ENCODE peak calls at places on chromosomes 16 and 17, in four cellular contexts. Q is WERI-Rb-1, K is astrocyte, Z is kidney epithelial cell. T is an unnamed sample. For H3K36me3, the result is how much of the 10 kb centered on the place peaks cover.

GRCh38 chr16:50093607-50094570 is 28.1 kb downstream of the HEATR3 start:
- DNase-seq in Q (no peak), K (peak), Z (no peak), T (no peak)

GRCh38 chr16:72921620-72922019 is 126.3 kb downstream of the ZFHX3 start:
- DNase-seq in Q (no peak), K (peak), Z (no peak), T (no peak)

GRCh38 chr17:68305132-68305531 is 13.8 kb downstream of the ARSG start:
- DNase-seq in Q (no peak), K (no peak), Z (no peak), T (no peak)

GRCh38 chr17:75755205-75755901 is 9.6 kb downstream of the GALK1 start:
- DNase-seq in Q (no peak), K (no peak), Z (no peak), T (no peak)

GRCh38 chr17:12599185-12599920 is 66.3 kb upstream of the MYOCD start:
- DNase-seq in Q (no peak), K (no peak), Z (no peak), T (no peak)

GRCh38 chr17:64736804-64737492 is 74.8 kb upstream of the SMURF2 start:
- DNase-seq in Q (peak), K (peak), Z (no peak), T (no peak)

GRCh38 chr16:51971184-51971583 is 575.8 kb downstream of the TOX3 start:
- DNase-seq in Q (peak), K (no peak), Z (no peak), T (no peak)

GRCh38 chr16:27174798-27175197 is 28.5 kb upstream of the KDM8 start:
- DNase-seq in Q (no peak), K (peak), Z (peak), T (no peak)

GRCh38 chr16:67922740-67923139 is 8.9 kb downstream of the CTRL start:
- DNase-seq in Q (no peak), K (no peak), Z (no peak), T (no peak)

GRCh38 chr16:1486551-1487390 is 2.0 kb downstream of the PTX4 start:
- DNase-seq in Q (no peak), K (no peak), Z (no peak), T (peak)

GRCh38 chr17:66344473-66344872 is 42.1 kb downstream of the PRKCA start:
- DNase-seq in Q (no peak), K (no peak), Z (no peak), T (no peak)

GRCh38 chr17:3710951-3711383 is 12.7 kb upstream of the HASPIN start:
- DNase-seq in Q (no peak), K (peak), Z (no peak), T (peak)

GRCh38 chr17:64200080-64201042 is 62.7 kb downstream of the TEX2 start:
- DNase-seq in Q (no peak), K (peak), Z (no peak), T (no peak)

GRCh38 chr16:15928261-15929104 is 20.9 kb upstream of the ABCC1 start:
- DNase-seq in Q (no peak), K (no peak), Z (no peak), T (no peak)

GRCh38 chr16:23254338-23254737 is 47.8 kb upstream of the SCNN1B start:
- DNase-seq in Q (no peak), K (peak), Z (peak), T (no peak)

GRCh38 chr16:11100239-11100750 is 155.7 kb downstream of the SOCS1 start:
- DNase-seq in Q (no peak), K (peak), Z (no peak), T (peak)

GRCh38 chr16:62029947-62030346 is 6.3 kb downstream of the CDH8 start:
- DNase-seq in Q (no peak), K (no peak), Z (no peak), T (no peak)

GRCh38 chr16:77570574-77570973 is 135.7 kb upstream of the ADAMTS18 start:
- DNase-seq in Q (no peak), K (no peak), Z (no peak), T (no peak)

GRCh38 chr16:69906838-69907301 is 44.3 kb upstream of the CLEC18A start:
- DNase-seq in Q (no peak), K (peak), Z (no peak), T (no peak)

GRCh38 chr16:6020162-6020980 is 922.8 kb upstream of the EEF2KMT start:
- DNase-seq in Q (no peak), K (no peak), Z (no peak), T (no peak)

GRCh38 chr16:1548727-1549126 is 15.3 kb downstream of the TMEM204 start:
- DNase-seq in Q (no peak), K (no peak), Z (no peak), T (no peak)

GRCh38 chr17:7717756-7718350 is 309 bp downstream of the DNAH2 start:
- DNase-seq in Q (no peak), K (no peak), Z (no peak), T (no peak)

GRCh38 chr17:13592427-13592826 is 9.3 kb downstream of the HS3ST3A1 start:
- DNase-seq in Q (no peak), K (peak), Z (no peak), T (no peak)

GRCh38 chr17:72117470-72117747 is 3.4 kb upstream of the SOX9 start:
- DNase-seq in Q (no peak), K (no peak), Z (no peak), T (no peak)
- H3K4me3 ChIP-seq in Q (no peak), K (peak), Z (peak), T (no peak)

GRCh38 chr17:16652847-16653366 is 743 bp downstream of the ZNF624 start:
- DNase-seq in Q (no peak), K (no peak), Z (no peak), T (no peak)

GRCh38 chr17:16649585-16649984 is 4.1 kb downstream of the ZNF624 start:
- DNase-seq in Q (no peak), K (no peak), Z (no peak), T (no peak)

GRCh38 chr17:16652252-16652651 is 1.4 kb downstream of the ZNF624 start:
- DNase-seq in Q (no peak), K (no peak), Z (no peak), T (no peak)

DNA sequence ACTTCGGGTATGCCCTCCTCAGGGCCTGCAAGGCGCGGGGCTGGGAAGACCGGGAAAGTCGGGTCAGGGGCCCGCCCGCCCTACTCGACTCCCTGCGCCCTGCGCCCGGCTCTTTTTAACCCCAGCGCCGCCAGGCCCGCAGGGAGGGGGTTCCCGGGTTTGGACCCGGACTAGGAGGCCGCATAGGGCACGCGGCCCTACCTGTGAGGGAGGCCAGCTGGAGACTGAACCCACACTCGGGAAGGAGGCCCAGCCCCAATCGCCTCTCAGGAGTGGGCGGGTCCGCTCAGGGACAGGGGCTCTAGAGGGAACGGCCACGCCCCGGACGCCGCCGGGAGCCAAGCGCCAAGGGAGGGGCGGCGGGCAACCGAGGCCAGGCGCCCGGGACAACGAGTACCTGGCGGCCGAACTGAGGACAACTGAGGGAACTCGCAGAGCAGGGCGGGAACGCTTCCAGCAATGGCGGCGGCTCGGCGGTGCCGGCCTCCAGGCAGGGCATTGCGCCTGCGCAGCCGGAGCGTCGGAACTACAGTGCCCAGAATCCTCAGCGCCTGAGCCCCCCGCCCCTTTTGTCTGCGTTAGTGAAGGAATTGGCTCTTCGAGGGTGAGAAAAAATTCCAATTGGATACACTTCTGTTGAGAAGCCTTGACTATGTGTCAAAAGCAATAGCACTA is at the start of gene ZNF624:
- DNase-seq in Q (peak), K (peak), Z (peak), T (peak)
- TF ChIP-seq CTCF in Q (no peak), K (no peak), Z (no peak), T (no peak)

GRCh38 chr16:57845115-57845514 is 42.8 kb upstream of the KIFC3 start:
- DNase-seq in Q (peak), K (no peak), Z (no peak), T (no peak)

GRCh38 chr16:57842606-57843005 is 40.3 kb upstream of the KIFC3 start:
- DNase-seq in Q (no peak), K (no peak), Z (no peak), T (no peak)

GRCh38 chr16:57844416-57845030 is 42.2 kb upstream of the KIFC3 start:
- DNase-seq in Q (no peak), K (no peak), Z (no peak), T (no peak)

GRCh38 chr16:57840833-57841232 is 38.5 kb upstream of the KIFC3 start:
- DNase-seq in Q (no peak), K (no peak), Z (no peak), T (no peak)

GRCh38 chr16:57843400-57843799 is 41.1 kb upstream of the KIFC3 start:
- DNase-seq in Q (no peak), K (no peak), Z (no peak), T (no peak)
- H3K36me3 ChIP-seq in Q (under half), K (under half), Z (under half), T (under half)

DNA sequence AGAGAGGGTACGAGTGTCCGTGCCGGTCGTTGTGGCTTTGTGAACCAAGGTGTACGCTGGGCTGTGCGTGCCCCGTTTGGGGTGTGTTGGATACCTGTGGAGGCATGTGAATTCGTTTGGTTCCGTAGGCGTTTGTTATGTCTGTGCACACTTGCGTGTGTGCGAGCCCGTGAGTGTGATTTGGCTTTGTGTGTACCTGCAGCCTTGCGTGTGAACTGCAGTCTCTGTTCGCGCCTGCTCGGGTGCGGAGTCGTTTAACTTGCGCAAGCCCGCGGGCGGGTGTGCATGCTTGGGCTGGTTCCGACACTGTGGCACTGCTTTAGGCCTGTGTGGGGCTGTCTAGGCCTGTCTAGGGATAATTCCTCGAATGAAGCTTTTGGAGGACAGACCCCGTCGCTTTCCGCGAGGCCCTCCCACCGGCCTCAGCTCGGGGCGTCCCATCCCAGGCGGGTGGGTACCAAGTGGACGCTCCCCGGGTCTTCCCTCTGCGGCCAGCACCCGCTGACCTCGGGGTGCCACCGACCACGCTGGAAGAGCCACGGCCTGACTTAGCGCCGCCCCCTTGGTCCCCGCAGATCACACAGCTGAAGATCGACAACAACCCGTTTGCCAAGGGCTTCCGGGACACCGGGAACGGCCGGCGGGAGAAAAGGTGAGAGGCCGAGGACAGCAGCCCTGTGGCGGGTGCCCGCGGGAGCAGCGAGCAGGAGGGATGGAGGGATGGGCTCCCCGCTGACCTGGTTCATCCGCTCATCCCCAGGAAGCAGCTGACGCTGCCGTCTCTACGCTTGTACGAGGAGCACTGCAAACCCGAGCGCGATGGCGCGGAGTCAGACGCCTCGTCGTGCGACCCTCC is 4.4 kb downstream of the TBX2 start:
- DNase-seq in Q (no peak), K (no peak), Z (no peak), T (no peak)
- H3K4me3 ChIP-seq in Q (no peak), K (peak), Z (no peak), T (no peak)

GRCh38 chr17:40448213-40448638 is 5.0 kb downstream of the IGFBP4 start:
- DNase-seq in Q (no peak), K (no peak), Z (no peak), T (no peak)

GRCh38 chr17:40448639-40449261 is 5.5 kb downstream of the IGFBP4 start:
- DNase-seq in Q (peak), K (no peak), Z (no peak), T (no peak)

GRCh38 chr17:40451420-40451819 is 8.2 kb downstream of the IGFBP4 start:
- DNase-seq in Q (no peak), K (peak), Z (no peak), T (no peak)

GRCh38 chr17:40452074-40452787 is 9.0 kb downstream of the IGFBP4 start:
- DNase-seq in Q (no peak), K (peak), Z (no peak), T (no peak)

GRCh38 chr17:40450175-40450574 is 6.9 kb downstream of the IGFBP4 start:
- DNase-seq in Q (peak), K (no peak), Z (no peak), T (no peak)
- TF ChIP-seq CTCF in Q (peak), K (peak), Z (peak), T (peak)

GRCh38 chr16:81878529-81878928 is 99.4 kb downstream of the PLCG2 start:
- DNase-seq in Q (no peak), K (no peak), Z (no peak), T (no peak)
- H3K36me3 ChIP-seq in Q (under half), K (under half), Z (under half), T (half or more)

DNA sequence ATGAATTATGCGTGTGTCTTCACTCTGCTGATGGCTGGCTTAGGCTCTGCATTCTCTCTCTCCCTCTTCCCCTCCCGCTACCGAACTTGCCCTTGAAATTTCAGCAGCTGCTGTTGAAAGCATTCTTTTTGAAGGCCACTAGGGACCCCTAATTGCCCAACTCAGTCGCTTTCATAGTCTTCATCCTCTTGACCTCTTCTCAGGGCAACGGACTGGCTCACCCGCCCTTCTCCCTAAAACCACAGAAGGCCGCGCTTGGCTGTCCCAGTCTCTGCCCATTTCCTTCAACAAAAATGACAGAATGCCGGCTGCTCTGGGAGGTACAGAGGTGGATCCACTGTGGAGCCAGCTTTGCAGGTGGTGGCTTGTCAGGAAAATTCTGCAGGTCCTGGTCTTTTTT is 21.0 kb upstream of the FMNL1 start:
- DNase-seq in Q (no peak), K (no peak), Z (no peak), T (no peak)
- H3K4me3 ChIP-seq in Q (no peak), K (no peak), Z (no peak), T (no peak)

GRCh38 chr16:12788758-12789157 is 14.9 kb downstream of the CPPED1 start:
- DNase-seq in Q (no peak), K (no peak), Z (no peak), T (no peak)

GRCh38 chr16:12794486-12795399 is 8.9 kb downstream of the CPPED1 start:
- DNase-seq in Q (no peak), K (no peak), Z (no peak), T (no peak)

GRCh38 chr16:12791340-12791739 is 12.3 kb downstream of the CPPED1 start:
- DNase-seq in Q (no peak), K (no peak), Z (no peak), T (no peak)

GRCh38 chr16:12796498-12796897 is 7.2 kb downstream of the CPPED1 start:
- DNase-seq in Q (no peak), K (peak), Z (no peak), T (no peak)

DNA sequence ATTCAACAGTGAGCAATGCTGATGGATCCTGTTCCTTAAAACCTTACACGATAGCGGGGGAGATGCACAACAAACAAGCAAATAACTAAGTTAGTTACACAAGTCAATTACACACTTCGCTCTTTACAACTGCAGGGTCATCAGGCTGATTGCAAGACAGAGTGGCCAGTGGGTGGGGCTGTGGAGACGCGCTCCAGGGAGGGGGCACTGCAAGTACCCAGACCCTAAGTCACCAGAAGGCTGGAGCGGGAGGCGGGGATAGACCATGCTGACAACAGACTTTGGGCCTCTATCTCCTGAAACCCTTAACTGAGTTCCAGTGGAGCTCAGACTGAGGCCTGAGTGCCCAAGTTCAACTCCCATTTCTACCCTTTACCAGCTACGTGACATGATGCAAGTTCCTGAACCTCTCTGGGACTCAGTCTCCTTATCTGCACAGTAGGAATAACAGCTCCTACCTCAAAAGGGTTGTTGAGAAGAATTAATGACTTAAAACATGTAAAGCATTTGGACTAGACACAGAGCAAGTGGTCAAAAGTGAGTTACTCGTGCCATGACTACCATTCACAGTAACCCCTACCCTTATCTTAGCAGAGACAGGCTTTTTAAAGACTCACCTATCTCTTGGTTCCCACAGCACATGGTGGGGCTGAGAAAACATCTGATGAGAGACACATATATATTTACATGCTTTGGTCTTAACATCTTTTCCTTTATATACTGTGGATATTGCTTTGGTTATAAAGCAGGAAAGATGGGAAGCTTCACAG is 10.4 kb downstream of the CPPED1 start:
- DNase-seq in Q (peak), K (no peak), Z (no peak), T (no peak)
- TF ChIP-seq CTCF in Q (peak), K (no peak), Z (no peak), T (no peak)

T was measured in GM06990.